ENCODE peak calls at places on chromosomes 5 and 9, in nine cellular contexts. S is left lung; F is psoas muscle; Z is tibial artery; R is CD8-positive, alpha-beta memory T cell; Q is cardiac muscle cell; M is keratinocyte; D is colonic mucosa; U is body of pancreas. C is an unnamed sample.

GRCh38 chr5:83256091-83256775 is 178.9 kb downstream of the XRCC4 start:
- DNase-seq in S (no peak), F (no peak), Z (no peak), R (no peak), Q (peak; percentile 36), M (peak; percentile 4), D (no peak), U (no peak), C (peak; percentile 12)

GRCh38 chr5:569358-569867 is 42.7 kb upstream of the CEP72 start:
- DNase-seq in S (no peak), F (no peak), Z (no peak), R (no peak), Q (no peak), M (no peak), D (no peak), U (no peak), C (no peak)

GRCh38 chr5:72390836-72391235 is 70.7 kb downstream of the PTCD2 start:
- DNase-seq in S (no peak), F (no peak), Z (no peak), R (no peak), Q (no peak), M (no peak), D (no peak), U (no peak), C (no peak)

GRCh38 chr9:99365233-99365980 is 143.3 kb downstream of the SEC61B start:
- DNase-seq in S (no peak), F (no peak), Z (no peak), R (no peak), Q (peak; percentile 70), M (no peak), D (no peak), U (no peak), C (no peak)

GRCh38 chr5:168195110-168195509 is 96.3 kb upstream of the WWC1 start:
- DNase-seq in S (no peak), F (no peak), Z (no peak), R (no peak), Q (no peak), M (no peak), D (no peak), U (no peak), C (no peak)

GRCh38 chr5:43773032-43773830 is 170.3 kb downstream of the NNT start:
- DNase-seq in S (no peak), F (no peak), Z (no peak), R (no peak), Q (peak; percentile 87), M (peak; percentile 49), D (no peak), U (no peak), C (peak; percentile 26)

GRCh38 chr9:85228111-85228855 is 513.5 kb downstream of the AGTPBP1 start:
- DNase-seq in S (no peak), F (no peak), Z (no peak), R (no peak), Q (no peak), M (no peak), D (no peak), U (no peak), C (no peak)

GRCh38 chr5:107381189-107381856 is 289.4 kb downstream of the EFNA5 start:
- DNase-seq in S (no peak), F (peak; percentile 49), Z (no peak), R (no peak), Q (peak; percentile 82), M (peak; percentile 26), D (no peak), U (no peak), C (no peak)

GRCh38 chr5:10649518-10650410 is 85.9 kb downstream of the ANKRD33B start:
- DNase-seq in S (peak; percentile 30), F (no peak), Z (no peak), R (no peak), Q (peak; percentile 51), M (no peak), D (no peak), U (no peak), C (no peak)

GRCh38 chr9:120344230-120344629 is 235.7 kb downstream of the CDK5RAP2 start:
- DNase-seq in S (no peak), F (no peak), Z (no peak), R (no peak), Q (peak; percentile 80), M (peak; percentile 56), D (no peak), U (no peak), C (peak; percentile 72)

GRCh38 chr5:15598294-15598902 is 98.4 kb downstream of the FBXL7 start:
- DNase-seq in S (no peak), F (no peak), Z (no peak), R (no peak), Q (no peak), M (no peak), D (peak; percentile 20), U (no peak), C (no peak)

DNA sequence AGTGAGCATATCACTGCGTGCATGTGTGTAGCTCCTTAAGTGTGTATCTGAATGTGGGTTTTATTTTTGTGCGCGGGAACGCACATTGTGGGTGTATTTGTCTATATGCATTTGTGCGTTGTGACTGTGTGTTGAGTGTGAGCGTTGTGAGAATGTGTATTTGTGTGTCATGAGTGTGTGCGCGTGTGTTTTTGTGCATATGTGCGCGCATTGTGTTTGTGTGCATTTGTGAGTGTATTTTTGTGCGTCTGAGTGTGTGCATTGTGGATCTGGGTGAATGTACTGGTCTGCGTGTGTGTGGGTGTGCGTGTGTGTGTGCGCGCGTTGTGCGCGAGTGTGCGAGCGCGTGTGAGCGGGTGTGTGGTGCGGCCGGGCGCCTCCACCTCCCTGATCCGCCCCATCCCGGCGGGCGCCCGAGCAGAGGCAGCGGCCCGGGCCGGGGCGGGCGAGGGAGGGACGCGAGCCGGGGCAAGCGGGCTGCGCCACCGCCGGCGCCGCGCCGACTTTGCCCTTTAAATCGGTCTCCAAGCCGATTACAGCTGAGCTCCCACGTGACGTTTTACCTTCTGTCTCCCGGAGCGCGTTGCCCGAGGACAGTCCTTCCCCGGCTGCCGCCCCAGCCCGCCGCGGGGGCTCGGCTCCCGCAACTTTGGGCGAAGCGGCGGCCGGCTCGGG is at the start of gene RASGRF2:
- DNase-seq in S (no peak), F (peak; percentile 18), Z (no peak), R (peak; percentile 27), Q (peak; percentile 24), M (no peak), D (peak; percentile 66), U (no peak), C (no peak)
- H3K27ac ChIP-seq in S (peak within 1 kb of the TSS; percentile 76), F (peak within 1 kb of the TSS; percentile 62), Z (peak within 1 kb of the TSS; percentile 52), R (no peak within 1 kb of the TSS), Q (no peak within 1 kb of the TSS), M (no peak within 1 kb of the TSS), D (peak within 1 kb of the TSS; percentile 29), U (no peak within 1 kb of the TSS), C (no peak within 1 kb of the TSS)

DNA sequence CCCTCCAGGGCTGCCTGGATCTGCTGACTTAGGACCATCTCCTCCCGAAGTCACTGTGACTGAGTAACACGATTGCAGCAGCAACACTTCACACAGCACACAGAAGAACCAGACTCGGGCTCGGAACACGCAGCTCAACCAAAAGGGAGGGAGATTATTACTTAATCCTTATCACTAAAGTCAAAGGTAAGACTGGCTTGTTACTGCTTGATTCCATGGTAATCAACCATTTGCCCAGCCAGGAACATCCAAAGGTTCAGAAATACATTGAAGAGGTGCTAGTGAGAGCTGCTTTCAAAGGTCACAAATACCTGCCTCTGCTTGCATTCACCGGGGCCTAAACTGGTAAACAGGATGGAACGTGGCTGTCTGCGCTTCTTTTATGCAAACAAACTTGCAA is 7.7 kb downstream of the FBP1 start:
- DNase-seq in S (no peak), F (no peak), Z (no peak), R (no peak), Q (no peak), M (no peak), D (no peak), U (no peak), C (no peak)
- H3K27ac ChIP-seq in S (no peak overlapping the region), F (no peak overlapping the region), Z (no peak overlapping the region), R (no peak overlapping the region), Q (no peak overlapping the region), M (no peak overlapping the region), D (no peak overlapping the region), U (peak overlapping the region; percentile 62), C (no peak overlapping the region)

GRCh38 chr5:112419050-112419595 is at the start of gene EPB41L4A:
- DNase-seq in S (no peak), F (peak; percentile 41), Z (no peak), R (peak; percentile 1), Q (peak; percentile 35), M (no peak), D (peak; percentile 45), U (peak; percentile 15), C (no peak)

GRCh38 chr5:112417931-112418358 is 1.1 kb downstream of the EPB41L4A start:
- DNase-seq in S (peak; percentile 42), F (peak; percentile 46), Z (peak; percentile 26), R (peak; percentile 43), Q (peak; percentile 57), M (no peak), D (peak; percentile 62), U (peak; percentile 33), C (no peak)

GRCh38 chr5:112420111-112420864 is 1.2 kb upstream of the EPB41L4A start:
- DNase-seq in S (peak; percentile 83), F (peak; percentile 82), Z (peak; percentile 83), R (peak; percentile 30), Q (peak; percentile 76), M (no peak), D (peak; percentile 86), U (peak; percentile 82), C (no peak)

GRCh38 chr5:112418412-112419049 is 546 bp downstream of the EPB41L4A start:
- DNase-seq in S (no peak), F (peak; percentile 13), Z (no peak), R (no peak), Q (peak; percentile 7), M (no peak), D (peak; percentile 25), U (no peak), C (no peak)

DNA sequence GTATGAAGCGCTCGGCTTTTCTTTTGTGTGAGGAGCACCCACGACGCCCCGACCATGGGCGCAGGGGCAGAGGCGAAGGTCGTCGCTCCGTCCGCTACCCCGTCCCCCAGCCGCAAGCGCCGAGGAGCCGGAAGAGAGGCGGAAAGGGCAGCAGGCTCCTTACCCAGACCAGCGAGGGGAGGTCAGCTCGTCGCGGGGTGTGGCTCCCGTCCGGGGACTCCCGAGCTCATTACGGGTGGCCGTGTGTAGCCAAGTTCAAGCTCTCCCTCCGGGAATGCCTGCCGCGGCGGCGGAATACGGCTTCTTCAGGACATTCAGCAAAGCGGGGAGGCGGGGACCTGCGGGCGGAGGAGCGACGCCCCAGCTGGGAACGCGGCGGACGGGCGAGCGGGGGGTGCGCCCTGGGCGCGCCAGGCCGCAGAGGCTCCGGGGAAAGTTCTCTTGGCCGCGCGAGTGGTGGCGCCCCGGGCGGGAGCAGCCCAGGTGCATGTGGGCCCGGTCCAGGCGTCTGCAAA is 576 bp upstream of the EPB41L4A start:
- DNase-seq in S (peak; percentile 59), F (no peak), Z (peak; percentile 43), R (peak; percentile 5), Q (peak; percentile 55), M (no peak), D (peak; percentile 65), U (peak; percentile 52), C (no peak)
- H3K27ac ChIP-seq in S (peak overlapping the region; percentile 87), F (peak overlapping the region; percentile 56), Z (peak overlapping the region; percentile 67), R (no peak overlapping the region), Q (peak overlapping the region; percentile 21), M (no peak overlapping the region), D (peak overlapping the region; percentile 74), U (peak overlapping the region; percentile 37), C (peak overlapping the region; percentile 67)

DNA sequence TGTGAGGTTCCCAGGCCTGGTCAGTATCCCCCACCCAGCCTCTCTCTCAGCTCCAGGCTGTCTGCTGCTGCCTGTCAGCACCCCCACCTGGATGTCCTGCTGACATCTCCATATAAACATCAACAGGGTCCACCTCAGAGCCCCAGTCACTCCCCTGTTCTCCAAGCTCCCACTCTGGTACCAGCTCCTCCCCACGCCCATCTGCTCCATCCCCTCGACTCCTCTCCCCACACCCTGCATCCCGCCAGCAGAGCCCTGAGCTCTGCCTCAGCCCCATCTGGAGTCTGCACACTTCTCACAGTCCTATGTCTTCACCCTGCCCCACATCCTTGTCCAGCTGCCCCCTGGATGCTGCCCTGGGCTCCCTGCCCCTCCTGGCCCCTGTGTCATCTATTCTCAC is 67.7 kb upstream of the LRRTM2 start:
- DNase-seq in S (no peak), F (no peak), Z (no peak), R (no peak), Q (no peak), M (no peak), D (no peak), U (no peak), C (no peak)
- H3K27ac ChIP-seq in S (no peak overlapping the region), F (no peak overlapping the region), Z (no peak overlapping the region), R (no peak overlapping the region), Q (no peak overlapping the region), M (no peak overlapping the region), D (no peak overlapping the region), U (no peak overlapping the region), C (no peak overlapping the region)

C was measured in epithelial cell of prostate.